ENCODE peak calls at places on chromosomes 3 and 15, in four cellular contexts. I, V, Z and T are unnamed samples.

GRCh38 chr3:152404976-152405375 is 136.2 kb downstream of the MBNL1 start:
- DNase-seq in I (no peak), V (no peak), Z (no peak), T (no peak)

GRCh38 chr3:38366082-38366481 is 19.5 kb downstream of the XYLB start:
- DNase-seq in I (no peak), V (no peak), Z (peak), T (no peak)

GRCh38 chr3:187719628-187720336 is 17.4 kb upstream of the RTP2 start:
- DNase-seq in I (no peak), V (no peak), Z (no peak), T (peak)

GRCh38 chr3:147977001-147977400 is 567.8 kb downstream of the ZIC1 start:
- DNase-seq in I (no peak), V (no peak), Z (no peak), T (no peak)

GRCh38 chr3:87979527-87979926 is 79.3 kb downstream of the CGGBP1 start:
- DNase-seq in I (no peak), V (no peak), Z (no peak), T (no peak)

GRCh38 chr3:64588381-64588780 is 99.4 kb downstream of the ADAMTS9 start:
- DNase-seq in I (peak), V (no peak), Z (no peak), T (no peak)

GRCh38 chr3:76998555-76998954 is 41.3 kb upstream of the ROBO2 start:
- DNase-seq in I (no peak), V (no peak), Z (no peak), T (no peak)

GRCh38 chr3:148513066-148513671 is 184.5 kb upstream of the AGTR1 start:
- DNase-seq in I (no peak), V (no peak), Z (no peak), T (no peak)

GRCh38 chr15:92616621-92617179 is 38.9 kb downstream of the FAM174B start:
- DNase-seq in I (no peak), V (no peak), Z (no peak), T (no peak)

GRCh38 chr3:38578081-38578475 is 71.4 kb downstream of the SCN5A start:
- DNase-seq in I (no peak), V (no peak), Z (peak), T (peak)

GRCh38 chr15:41928637-41929620 is 35.1 kb upstream of the SPTBN5 start:
- DNase-seq in I (peak), V (peak), Z (peak), T (no peak)

GRCh38 chr15:33211409-33211808 is 16.9 kb upstream of the FMN1 start:
- DNase-seq in I (peak), V (no peak), Z (no peak), T (no peak)

GRCh38 chr3:122513386-122514122 is 1.2 kb downstream of the KPNA1 start:
- DNase-seq in I (peak), V (no peak), Z (no peak), T (no peak)

GRCh38 chr3:10723991-10724390 is 92.0 kb upstream of the SLC6A11 start:
- DNase-seq in I (no peak), V (no peak), Z (no peak), T (peak)

GRCh38 chr3:145013931-145014330 is 1042.3 kb downstream of the DIPK2A start:
- DNase-seq in I (peak), V (no peak), Z (no peak), T (no peak)

GRCh38 chr3:42717311-42717710 is 14.7 kb upstream of the HHATL start:
- DNase-seq in I (no peak), V (no peak), Z (no peak), T (no peak)

GRCh38 chr3:185926445-185926844 is 11.4 kb downstream of the TRA2B start:
- DNase-seq in I (no peak), V (no peak), Z (no peak), T (no peak)

GRCh38 chr3:193842029-193842782 is 249.2 kb downstream of the OPA1 start:
- DNase-seq in I (no peak), V (peak), Z (no peak), T (no peak)

GRCh38 chr3:87755852-87756251 is 303.0 kb downstream of the CGGBP1 start:
- DNase-seq in I (no peak), V (no peak), Z (no peak), T (no peak)

GRCh38 chr15:85708402-85708932 is 86.3 kb downstream of the KLHL25 start:
- DNase-seq in I (no peak), V (peak), Z (no peak), T (no peak)

GRCh38 chr3:72593881-72594397 is 254.3 kb downstream of the SHQ1 start:
- DNase-seq in I (no peak), V (no peak), Z (no peak), T (peak)

GRCh38 chr15:27853624-27854455 is 245.3 kb downstream of the OCA2 start:
- DNase-seq in I (no peak), V (no peak), Z (no peak), T (peak)

GRCh38 chr3:83248454-83248853 is 1487.0 kb upstream of the GBE1 start:
- DNase-seq in I (no peak), V (no peak), Z (no peak), T (no peak)